ENCODE peak calls at places on chromosomes 7 and 10, in seven cellular contexts. One of them, this sample, is unnamed.

GRCh38 chr10:48473704-48474103 is 131.2 kb downstream of the ARHGAP22 start:
- DNase-seq in cardiac fibroblast: no peak
- DNase-seq in ACHN: no peak
- DNase-seq in hippocampal formation: no peak
- DNase-seq in T47D: no peak
- DNase-seq in activated T-helper 9 cell treated with anti-CD3 and anti-CD28 coated beads, Interleukin-2, amount 50 U/mL, for 16 hours: no peak
- DNase-seq in HFFc6: no peak
- DNase-seq in this sample: no peak

GRCh38 chr7:148787571-148788295 is 89.0 kb downstream of the CUL1 start:
- DNase-seq in ACHN: no peak
- DNase-seq in hippocampal formation: no peak
- DNase-seq in HFFc6: no peak
- DNase-seq in activated T-helper 9 cell treated with anti-CD3 and anti-CD28 coated beads, Interleukin-2, amount 50 U/mL, for 16 hours: no peak
- DNase-seq in T47D: no peak
- DNase-seq in cardiac fibroblast: no peak
- DNase-seq in this sample: no peak

GRCh38 chr10:133226251-133226808 is 3.7 kb upstream of the UTF1 start:
- DNase-seq in cardiac fibroblast: no peak
- DNase-seq in hippocampal formation: no peak
- DNase-seq in T47D: no peak
- DNase-seq in ACHN: no peak
- DNase-seq in HFFc6: no peak
- DNase-seq in activated T-helper 9 cell treated with anti-CD3 and anti-CD28 coated beads, Interleukin-2, amount 50 U/mL, for 16 hours: no peak
- DNase-seq in this sample: peak; percentile 13

GRCh38 chr10:90947025-90947960 is 26.4 kb upstream of the ANKRD1 start:
- DNase-seq in activated T-helper 9 cell treated with anti-CD3 and anti-CD28 coated beads, Interleukin-2, amount 50 U/mL, for 16 hours: no peak
- DNase-seq in ACHN: no peak
- DNase-seq in HFFc6: peak; percentile 67
- DNase-seq in cardiac fibroblast: peak; percentile 63
- DNase-seq in hippocampal formation: no peak
- DNase-seq in T47D: no peak
- DNase-seq in this sample: no peak

GRCh38 chr10:128568979-128569378 is 442.8 kb upstream of the MKI67 start:
- DNase-seq in activated T-helper 9 cell treated with anti-CD3 and anti-CD28 coated beads, Interleukin-2, amount 50 U/mL, for 16 hours: no peak
- DNase-seq in HFFc6: no peak
- DNase-seq in hippocampal formation: no peak
- DNase-seq in ACHN: no peak
- DNase-seq in T47D: no peak
- DNase-seq in cardiac fibroblast: no peak
- DNase-seq in this sample: no peak

GRCh38 chr7:2621061-2621828 is 10.5 kb upstream of the TTYH3 start:
- DNase-seq in cardiac fibroblast: peak; percentile 64
- DNase-seq in ACHN: no peak
- DNase-seq in activated T-helper 9 cell treated with anti-CD3 and anti-CD28 coated beads, Interleukin-2, amount 50 U/mL, for 16 hours: no peak
- DNase-seq in HFFc6: peak; percentile 52
- DNase-seq in T47D: no peak
- DNase-seq in hippocampal formation: no peak
- DNase-seq in this sample: peak; percentile 32

GRCh38 chr10:61899997-61900828 is 1.3 kb upstream of the ARID5B start:
- DNase-seq in activated T-helper 9 cell treated with anti-CD3 and anti-CD28 coated beads, Interleukin-2, amount 50 U/mL, for 16 hours: peak; percentile 37
- DNase-seq in cardiac fibroblast: peak; percentile 82
- DNase-seq in hippocampal formation: peak; percentile 49
- DNase-seq in HFFc6: peak; percentile 81
- DNase-seq in ACHN: peak; percentile 53
- DNase-seq in T47D: no peak
- DNase-seq in this sample: no peak

GRCh38 chr7:107995184-107996071 is 7.5 kb downstream of the LAMB1 start:
- DNase-seq in activated T-helper 9 cell treated with anti-CD3 and anti-CD28 coated beads, Interleukin-2, amount 50 U/mL, for 16 hours: no peak
- DNase-seq in HFFc6: peak; percentile 53
- DNase-seq in T47D: no peak
- DNase-seq in hippocampal formation: no peak
- DNase-seq in cardiac fibroblast: peak; percentile 96
- DNase-seq in ACHN: peak; percentile 54
- DNase-seq in this sample: no peak

GRCh38 chr10:29681700-29682444 is 47.1 kb upstream of the SVIL start:
- DNase-seq in hippocampal formation: no peak
- DNase-seq in activated T-helper 9 cell treated with anti-CD3 and anti-CD28 coated beads, Interleukin-2, amount 50 U/mL, for 16 hours: peak; percentile 21
- DNase-seq in T47D: no peak
- DNase-seq in cardiac fibroblast: no peak
- DNase-seq in HFFc6: no peak
- DNase-seq in ACHN: no peak
- DNase-seq in this sample: no peak

GRCh38 chr7:107230334-107230733 is 61.5 kb downstream of the HBP1 start:
- DNase-seq in hippocampal formation: no peak
- DNase-seq in activated T-helper 9 cell treated with anti-CD3 and anti-CD28 coated beads, Interleukin-2, amount 50 U/mL, for 16 hours: no peak
- DNase-seq in ACHN: no peak
- DNase-seq in HFFc6: no peak
- DNase-seq in T47D: no peak
- DNase-seq in cardiac fibroblast: peak; percentile 47
- DNase-seq in this sample: no peak

GRCh38 chr7:2116086-2116810 is 116.5 kb downstream of the MAD1L1 start:
- DNase-seq in T47D: no peak
- DNase-seq in hippocampal formation: no peak
- DNase-seq in HFFc6: no peak
- DNase-seq in activated T-helper 9 cell treated with anti-CD3 and anti-CD28 coated beads, Interleukin-2, amount 50 U/mL, for 16 hours: no peak
- DNase-seq in cardiac fibroblast: peak; percentile 38
- DNase-seq in ACHN: peak; percentile 8
- DNase-seq in this sample: no peak

GRCh38 chr10:79344502-79345195 is 2.6 kb upstream of the PPIF start:
- DNase-seq in activated T-helper 9 cell treated with anti-CD3 and anti-CD28 coated beads, Interleukin-2, amount 50 U/mL, for 16 hours: no peak
- DNase-seq in hippocampal formation: no peak
- DNase-seq in T47D: no peak
- DNase-seq in cardiac fibroblast: no peak
- DNase-seq in ACHN: no peak
- DNase-seq in HFFc6: no peak
- DNase-seq in this sample: peak; percentile 44

GRCh38 chr10:84665211-84665610 is 336.8 kb downstream of the CCSER2 start:
- DNase-seq in ACHN: no peak
- DNase-seq in T47D: no peak
- DNase-seq in hippocampal formation: no peak
- DNase-seq in activated T-helper 9 cell treated with anti-CD3 and anti-CD28 coated beads, Interleukin-2, amount 50 U/mL, for 16 hours: no peak
- DNase-seq in HFFc6: no peak
- DNase-seq in cardiac fibroblast: no peak
- DNase-seq in this sample: no peak

GRCh38 chr7:30251708-30252329 is 32.6 kb upstream of the ZNRF2 start:
- DNase-seq in HFFc6: no peak
- DNase-seq in T47D: no peak
- DNase-seq in ACHN: no peak
- DNase-seq in activated T-helper 9 cell treated with anti-CD3 and anti-CD28 coated beads, Interleukin-2, amount 50 U/mL, for 16 hours: no peak
- DNase-seq in cardiac fibroblast: peak; percentile 5
- DNase-seq in hippocampal formation: no peak
- DNase-seq in this sample: no peak

GRCh38 chr10:102152545-102152890 is 329 bp downstream of the NOLC1 start:
- DNase-seq in HFFc6: no peak
- DNase-seq in ACHN: peak; percentile 41
- DNase-seq in activated T-helper 9 cell treated with anti-CD3 and anti-CD28 coated beads, Interleukin-2, amount 50 U/mL, for 16 hours: peak; percentile 34
- DNase-seq in cardiac fibroblast: no peak
- DNase-seq in T47D: no peak
- DNase-seq in hippocampal formation: no peak
- DNase-seq in this sample: no peak

GRCh38 chr7:79308176-79308575 is 145.3 kb downstream of the MAGI2 start:
- DNase-seq in hippocampal formation: no peak
- DNase-seq in cardiac fibroblast: no peak
- DNase-seq in ACHN: no peak
- DNase-seq in activated T-helper 9 cell treated with anti-CD3 and anti-CD28 coated beads, Interleukin-2, amount 50 U/mL, for 16 hours: no peak
- DNase-seq in T47D: no peak
- DNase-seq in HFFc6: no peak
- DNase-seq in this sample: no peak

GRCh38 chr10:75722609-75723008 is 291.2 kb downstream of the LRMDA start:
- DNase-seq in HFFc6: no peak
- DNase-seq in cardiac fibroblast: no peak
- DNase-seq in T47D: no peak
- DNase-seq in hippocampal formation: no peak
- DNase-seq in activated T-helper 9 cell treated with anti-CD3 and anti-CD28 coated beads, Interleukin-2, amount 50 U/mL, for 16 hours: no peak
- DNase-seq in ACHN: no peak
- DNase-seq in this sample: no peak

GRCh38 chr7:117912421-117912820 is 39.2 kb upstream of the CTTNBP2 start:
- DNase-seq in hippocampal formation: no peak
- DNase-seq in ACHN: no peak
- DNase-seq in T47D: no peak
- DNase-seq in cardiac fibroblast: no peak
- DNase-seq in HFFc6: no peak
- DNase-seq in activated T-helper 9 cell treated with anti-CD3 and anti-CD28 coated beads, Interleukin-2, amount 50 U/mL, for 16 hours: no peak
- DNase-seq in this sample: no peak

GRCh38 chr10:2915412-2915811 is 151.9 kb upstream of the PFKP start:
- DNase-seq in HFFc6: no peak
- DNase-seq in activated T-helper 9 cell treated with anti-CD3 and anti-CD28 coated beads, Interleukin-2, amount 50 U/mL, for 16 hours: no peak
- DNase-seq in hippocampal formation: no peak
- DNase-seq in cardiac fibroblast: no peak
- DNase-seq in T47D: no peak
- DNase-seq in ACHN: no peak
- DNase-seq in this sample: no peak

GRCh38 chr10:86868353-86868752 is 89.1 kb downstream of the MMRN2 start:
- DNase-seq in activated T-helper 9 cell treated with anti-CD3 and anti-CD28 coated beads, Interleukin-2, amount 50 U/mL, for 16 hours: no peak
- DNase-seq in T47D: no peak
- DNase-seq in hippocampal formation: peak; percentile 31
- DNase-seq in cardiac fibroblast: peak; percentile 32
- DNase-seq in HFFc6: no peak
- DNase-seq in ACHN: peak; percentile 4
- DNase-seq in this sample: no peak

GRCh38 chr10:47183726-47184084 is 116.3 kb upstream of the GDF10 start:
- DNase-seq in activated T-helper 9 cell treated with anti-CD3 and anti-CD28 coated beads, Interleukin-2, amount 50 U/mL, for 16 hours: no peak
- DNase-seq in HFFc6: no peak
- DNase-seq in T47D: no peak
- DNase-seq in hippocampal formation: no peak
- DNase-seq in cardiac fibroblast: peak; percentile 64
- DNase-seq in ACHN: no peak
- DNase-seq in this sample: no peak

GRCh38 chr10:61904711-61905445 is 3.4 kb downstream of the ARID5B start:
- DNase-seq in hippocampal formation: no peak
- DNase-seq in HFFc6: peak; percentile 75
- DNase-seq in T47D: no peak
- DNase-seq in cardiac fibroblast: peak; percentile 88
- DNase-seq in activated T-helper 9 cell treated with anti-CD3 and anti-CD28 coated beads, Interleukin-2, amount 50 U/mL, for 16 hours: peak; percentile 36
- DNase-seq in ACHN: peak; percentile 85
- DNase-seq in this sample: no peak

GRCh38 chr10:124416733-124417132 is 2.0 kb downstream of the OAT start:
- DNase-seq in cardiac fibroblast: peak; percentile 69
- DNase-seq in HFFc6: no peak
- DNase-seq in hippocampal formation: no peak
- DNase-seq in activated T-helper 9 cell treated with anti-CD3 and anti-CD28 coated beads, Interleukin-2, amount 50 U/mL, for 16 hours: no peak
- DNase-seq in T47D: no peak
- DNase-seq in ACHN: no peak
- DNase-seq in this sample: peak; percentile 91

GRCh38 chr7:39950473-39951155 is 558 bp downstream of the CDK13 start:
- DNase-seq in ACHN: peak; percentile 54
- DNase-seq in activated T-helper 9 cell treated with anti-CD3 and anti-CD28 coated beads, Interleukin-2, amount 50 U/mL, for 16 hours: peak; percentile 24
- DNase-seq in HFFc6: peak; percentile 25
- DNase-seq in T47D: peak; percentile 40
- DNase-seq in cardiac fibroblast: peak; percentile 49
- DNase-seq in hippocampal formation: peak; percentile 21
- DNase-seq in this sample: no peak

GRCh38 chr10:35598379-35598778 is 6.8 kb upstream of the GJD4 start:
- DNase-seq in cardiac fibroblast: no peak
- DNase-seq in ACHN: peak; percentile 7
- DNase-seq in activated T-helper 9 cell treated with anti-CD3 and anti-CD28 coated beads, Interleukin-2, amount 50 U/mL, for 16 hours: no peak
- DNase-seq in hippocampal formation: no peak
- DNase-seq in HFFc6: no peak
- DNase-seq in T47D: no peak
- DNase-seq in this sample: no peak

GRCh38 chr10:97020452-97021400 is 165.0 kb downstream of the SLIT1 start:
- DNase-seq in cardiac fibroblast: no peak
- DNase-seq in T47D: no peak
- DNase-seq in hippocampal formation: peak; percentile 8
- DNase-seq in HFFc6: no peak
- DNase-seq in activated T-helper 9 cell treated with anti-CD3 and anti-CD28 coated beads, Interleukin-2, amount 50 U/mL, for 16 hours: no peak
- DNase-seq in ACHN: no peak
- DNase-seq in this sample: no peak

GRCh38 chr7:116258734-116259133 is 48.4 kb downstream of the TES start:
- DNase-seq in ACHN: peak; percentile 86
- DNase-seq in cardiac fibroblast: peak; percentile 87
- DNase-seq in hippocampal formation: peak; percentile 4
- DNase-seq in HFFc6: peak; percentile 66
- DNase-seq in T47D: no peak
- DNase-seq in activated T-helper 9 cell treated with anti-CD3 and anti-CD28 coated beads, Interleukin-2, amount 50 U/mL, for 16 hours: no peak
- DNase-seq in this sample: no peak

GRCh38 chr7:64562246-64562620 is 638 bp downstream of the ZNF680 start:
- DNase-seq in hippocampal formation: no peak
- DNase-seq in activated T-helper 9 cell treated with anti-CD3 and anti-CD28 coated beads, Interleukin-2, amount 50 U/mL, for 16 hours: no peak
- DNase-seq in ACHN: peak; percentile 12
- DNase-seq in HFFc6: no peak
- DNase-seq in T47D: no peak
- DNase-seq in cardiac fibroblast: peak; percentile 29
- DNase-seq in this sample: no peak

GRCh38 chr7:69534461-69535041 is 63.7 kb upstream of the AUTS2 start:
- DNase-seq in activated T-helper 9 cell treated with anti-CD3 and anti-CD28 coated beads, Interleukin-2, amount 50 U/mL, for 16 hours: no peak
- DNase-seq in hippocampal formation: no peak
- DNase-seq in HFFc6: no peak
- DNase-seq in T47D: no peak
- DNase-seq in ACHN: no peak
- DNase-seq in cardiac fibroblast: no peak
- DNase-seq in this sample: no peak

GRCh38 chr7:117113871-117114270 is 160.6 kb downstream of the ST7 start:
- DNase-seq in T47D: no peak
- DNase-seq in hippocampal formation: no peak
- DNase-seq in activated T-helper 9 cell treated with anti-CD3 and anti-CD28 coated beads, Interleukin-2, amount 50 U/mL, for 16 hours: no peak
- DNase-seq in ACHN: no peak
- DNase-seq in cardiac fibroblast: no peak
- DNase-seq in HFFc6: no peak
- DNase-seq in this sample: no peak

GRCh38 chr10:92011560-92012214 is 88.1 kb downstream of the BTAF1 start:
- DNase-seq in cardiac fibroblast: peak; percentile 79
- DNase-seq in hippocampal formation: no peak
- DNase-seq in T47D: no peak
- DNase-seq in HFFc6: peak; percentile 75
- DNase-seq in activated T-helper 9 cell treated with anti-CD3 and anti-CD28 coated beads, Interleukin-2, amount 50 U/mL, for 16 hours: no peak
- DNase-seq in ACHN: peak; percentile 81
- DNase-seq in this sample: no peak

GRCh38 chr10:84076540-84077195 is 62.6 kb upstream of the GHITM start:
- DNase-seq in hippocampal formation: no peak
- DNase-seq in T47D: no peak
- DNase-seq in ACHN: peak; percentile 35
- DNase-seq in cardiac fibroblast: peak; percentile 26
- DNase-seq in HFFc6: peak; percentile 21
- DNase-seq in activated T-helper 9 cell treated with anti-CD3 and anti-CD28 coated beads, Interleukin-2, amount 50 U/mL, for 16 hours: no peak
- DNase-seq in this sample: no peak

GRCh38 chr7:18109762-18110161 is 82.1 kb upstream of the PRPS1L1 start:
- DNase-seq in ACHN: no peak
- DNase-seq in HFFc6: no peak
- DNase-seq in activated T-helper 9 cell treated with anti-CD3 and anti-CD28 coated beads, Interleukin-2, amount 50 U/mL, for 16 hours: no peak
- DNase-seq in T47D: no peak
- DNase-seq in cardiac fibroblast: no peak
- DNase-seq in hippocampal formation: no peak
- DNase-seq in this sample: no peak

GRCh38 chr7:67625257-67625713 is 628.7 kb downstream of the TYW1 start:
- DNase-seq in ACHN: peak; percentile 65
- DNase-seq in activated T-helper 9 cell treated with anti-CD3 and anti-CD28 coated beads, Interleukin-2, amount 50 U/mL, for 16 hours: no peak
- DNase-seq in hippocampal formation: peak; percentile 42
- DNase-seq in cardiac fibroblast: peak; percentile 44
- DNase-seq in T47D: peak; percentile 69
- DNase-seq in HFFc6: no peak
- DNase-seq in this sample: peak; percentile 10

GRCh38 chr7:24854866-24855265 is 97.6 kb upstream of the GSDME start:
- DNase-seq in ACHN: no peak
- DNase-seq in cardiac fibroblast: peak; percentile 10
- DNase-seq in hippocampal formation: no peak
- DNase-seq in HFFc6: peak; percentile 83
- DNase-seq in activated T-helper 9 cell treated with anti-CD3 and anti-CD28 coated beads, Interleukin-2, amount 50 U/mL, for 16 hours: no peak
- DNase-seq in T47D: no peak
- DNase-seq in this sample: no peak

GRCh38 chr7:85033263-85033662 is 153.6 kb downstream of the SEMA3D start:
- DNase-seq in HFFc6: no peak
- DNase-seq in ACHN: no peak
- DNase-seq in cardiac fibroblast: no peak
- DNase-seq in T47D: no peak
- DNase-seq in hippocampal formation: no peak
- DNase-seq in activated T-helper 9 cell treated with anti-CD3 and anti-CD28 coated beads, Interleukin-2, amount 50 U/mL, for 16 hours: no peak
- DNase-seq in this sample: no peak

GRCh38 chr10:75234683-75235374 is 928 bp downstream of the COMTD1 start:
- DNase-seq in HFFc6: no peak
- DNase-seq in cardiac fibroblast: no peak
- DNase-seq in activated T-helper 9 cell treated with anti-CD3 and anti-CD28 coated beads, Interleukin-2, amount 50 U/mL, for 16 hours: no peak
- DNase-seq in T47D: no peak
- DNase-seq in ACHN: no peak
- DNase-seq in hippocampal formation: no peak
- DNase-seq in this sample: no peak

GRCh38 chr10:113991091-113991860 is 52.4 kb upstream of the ADRB1 start:
- DNase-seq in HFFc6: no peak
- DNase-seq in ACHN: no peak
- DNase-seq in cardiac fibroblast: no peak
- DNase-seq in activated T-helper 9 cell treated with anti-CD3 and anti-CD28 coated beads, Interleukin-2, amount 50 U/mL, for 16 hours: no peak
- DNase-seq in hippocampal formation: no peak
- DNase-seq in T47D: no peak
- DNase-seq in this sample: no peak

This sample was measured in LNCaP clone FGC.